ENCODE peak calls at places on chromosomes 6 and 20, in nine cellular contexts. W, B, E, S, C, M, Z, H and Y are unnamed samples.

GRCh38 chr6:158122048-158122447 is 46.0 kb downstream of the SERAC1 start:
- DNase-seq in H (no peak), W (no peak), E (no peak), B (no peak), Z (no peak), M (no peak), C (no peak), S (no peak), Y (no peak)

GRCh38 chr6:166737231-166737630 is 110.2 kb upstream of the RPS6KA2 start:
- DNase-seq in C (no peak), W (no peak), H (no peak), Z (no peak), S (no peak), M (no peak), E (no peak), B (no peak), Y (no peak)

GRCh38 chr6:161152904-161153662 is 120.8 kb downstream of the AGPAT4 start:
- DNase-seq in C (no peak), B (no peak), E (no peak), S (peak), Z (no peak), W (no peak), H (no peak), M (peak), Y (no peak)

GRCh38 chr6:169250660-169251059 is 3.0 kb downstream of the THBS2 start:
- DNase-seq in W (no peak), H (peak), S (no peak), Z (peak), E (peak), B (no peak), M (peak), C (peak), Y (peak)

GRCh38 chr6:168525114-168525513 is 84.1 kb downstream of the SMOC2 start:
- DNase-seq in C (no peak), E (no peak), Z (no peak), H (no peak), M (no peak), S (no peak), W (no peak), B (no peak), Y (no peak)

GRCh38 chr6:85343428-85343827 is 106.5 kb upstream of the NT5E start:
- DNase-seq in S (no peak), E (no peak), Z (no peak), H (no peak), M (no peak), B (no peak), W (no peak), C (no peak), Y (no peak)

GRCh38 chr6:12718025-12718424 is 1.5 kb downstream of the PHACTR1 start:
- DNase-seq in S (no peak), C (no peak), H (peak), W (no peak), M (peak), B (no peak), Z (no peak), E (peak), Y (no peak)

GRCh38 chr6:165663283-165663735 is 268 bp upstream of the PDE10A start:
- DNase-seq in S (no peak), M (peak), Z (no peak), C (no peak), W (no peak), B (peak), E (peak), H (peak), Y (no peak)

GRCh38 chr6:150560004-150560883 is 39.4 kb upstream of the PLEKHG1 start:
- DNase-seq in H (no peak), M (no peak), W (no peak), C (no peak), S (no peak), Z (no peak), E (no peak), B (no peak), Y (no peak)

GRCh38 chr20:46119028-46119546 is 973 bp downstream of the CD40 start:
- DNase-seq in C (no peak), W (no peak), M (no peak), H (no peak), S (peak), B (no peak), E (no peak), Z (peak), Y (no peak)

GRCh38 chr6:113697642-113698410 is 159.3 kb upstream of the MARCKS start:
- DNase-seq in Z (no peak), H (peak), W (no peak), C (peak), B (no peak), S (no peak), E (peak), M (peak), Y (no peak)

GRCh38 chr6:12751694-12752304 is 35.2 kb downstream of the PHACTR1 start:
- DNase-seq in Z (no peak), W (peak), H (peak), M (peak), S (peak), E (peak), B (peak), C (no peak), Y (peak)

GRCh38 chr20:54221383-54221782 is 13.5 kb downstream of the PFDN4 start:
- DNase-seq in Z (no peak), E (no peak), W (no peak), B (no peak), S (peak), C (no peak), M (no peak), H (no peak), Y (no peak)

GRCh38 chr20:53738945-53739798 is 145.5 kb upstream of the ZNF217 start:
- DNase-seq in S (peak), B (no peak), E (peak), W (no peak), C (no peak), H (no peak), Z (no peak), M (no peak), Y (no peak)

GRCh38 chr6:72748759-72749158 is 126.9 kb downstream of the KCNQ5 start:
- DNase-seq in Z (no peak), S (no peak), C (peak), M (peak), W (no peak), H (peak), B (no peak), E (peak), Y (no peak)

GRCh38 chr6:146472918-146473317 is 70.7 kb upstream of the RAB32 start:
- DNase-seq in Z (no peak), M (no peak), C (no peak), E (no peak), H (no peak), W (no peak), S (no peak), B (no peak), Y (no peak)

GRCh38 chr6:160995271-160995670 is 3.7 kb downstream of the MAP3K4 start:
- DNase-seq in E (no peak), H (no peak), S (no peak), C (no peak), W (no peak), M (no peak), B (no peak), Z (no peak), Y (no peak)

GRCh38 chr20:4814696-4815252 is 93.1 kb downstream of the PRND start:
- DNase-seq in B (no peak), E (no peak), M (no peak), S (peak), C (no peak), Z (peak), W (no peak), H (no peak), Y (no peak)

GRCh38 chr6:122996797-122997520 is 924 bp downstream of the CLVS2 start:
- DNase-seq in B (no peak), W (no peak), E (no peak), S (no peak), H (no peak), C (no peak), Z (no peak), M (no peak), Y (no peak)

GRCh38 chr6:46366190-46366900 is 124.9 kb downstream of the RCAN2 start:
- DNase-seq in W (no peak), M (no peak), S (no peak), E (no peak), H (no peak), B (no peak), C (no peak), Z (no peak), Y (no peak)

GRCh38 chr6:70398783-70399730 is 14.3 kb upstream of the FAM135A start:
- DNase-seq in Z (no peak), S (no peak), M (peak), W (peak), E (peak), H (peak), C (no peak), B (no peak), Y (no peak)

GRCh38 chr6:149683256-149683860 is 34.5 kb downstream of the LATS1 start:
- DNase-seq in Z (no peak), E (peak), C (no peak), B (no peak), H (no peak), W (no peak), M (no peak), S (no peak), Y (no peak)

GRCh38 chr6:136927313-136927712 is 5.2 kb downstream of the SLC35D3 start:
- DNase-seq in W (no peak), M (peak), E (no peak), H (peak), Z (no peak), C (no peak), B (no peak), S (peak), Y (no peak)

GRCh38 chr6:30641048-30641447 is 5.9 kb upstream of the C6orf136 start:
- DNase-seq in B (no peak), H (no peak), Z (no peak), S (peak), M (no peak), C (no peak), E (no peak), W (no peak), Y (no peak)

GRCh38 chr6:145028144-145028818 is 707.0 kb downstream of the EPM2A start:
- DNase-seq in W (no peak), C (no peak), S (peak), Z (no peak), B (peak), M (peak), E (peak), H (peak), Y (no peak)

GRCh38 chr6:9520417-9521151 is 894.3 kb downstream of the TFAP2A start:
- DNase-seq in M (peak), W (no peak), Z (no peak), E (peak), H (peak), S (no peak), B (no peak), C (peak), Y (no peak)

GRCh38 chr6:68024570-68025269 is 610.4 kb upstream of the ADGRB3 start:
- DNase-seq in E (no peak), M (no peak), C (no peak), H (no peak), S (no peak), W (no peak), B (no peak), Z (no peak), Y (no peak)

GRCh38 chr6:1726341-1726763 is 116.6 kb downstream of the FOXC1 start:
- DNase-seq in B (no peak), Z (no peak), S (no peak), H (no peak), M (no peak), E (no peak), C (no peak), W (no peak), Y (no peak)

GRCh38 chr6:167713088-167713475 is 113.6 kb upstream of the AFDN start:
- DNase-seq in C (no peak), Z (no peak), E (no peak), H (no peak), S (no peak), M (no peak), B (no peak), W (no peak), Y (no peak)

GRCh38 chr6:55853008-55854001 is 22.1 kb downstream of the BMP5 start:
- DNase-seq in B (no peak), C (no peak), W (no peak), E (no peak), H (peak), M (no peak), S (no peak), Z (no peak), Y (no peak)

GRCh38 chr6:116208056-116208785 is 45.7 kb downstream of the TSPYL4 start:
- DNase-seq in Z (no peak), M (no peak), H (no peak), B (no peak), E (no peak), W (no peak), C (no peak), S (no peak), Y (no peak)

GRCh38 chr20:46023999-46024398 is 5.0 kb upstream of the SLC12A5 start:
- DNase-seq in Z (no peak), E (no peak), C (no peak), H (no peak), W (no peak), M (no peak), S (no peak), B (no peak), Y (no peak)

GRCh38 chr20:49696594-49696993 is 17.1 kb downstream of the B4GALT5 start:
- DNase-seq in S (no peak), H (no peak), B (no peak), C (no peak), Z (no peak), E (no peak), W (no peak), M (no peak), Y (no peak)

GRCh38 chr6:14074723-14075503 is 42.7 kb upstream of the CD83 start:
- DNase-seq in Z (no peak), H (peak), C (no peak), B (peak), E (peak), M (peak), S (peak), W (no peak), Y (no peak)

GRCh38 chr6:114432380-114432779 is 89.6 kb upstream of the HS3ST5 start:
- DNase-seq in S (no peak), E (no peak), H (no peak), C (no peak), W (no peak), M (no peak), Z (no peak), B (no peak), Y (no peak)

GRCh38 chr6:89290401-89291155 is 24.5 kb downstream of the GABRR2 start:
- DNase-seq in E (no peak), M (no peak), Z (no peak), H (no peak), S (no peak), B (no peak), C (no peak), W (no peak), Y (no peak)

GRCh38 chr6:85344996-85345395 is 104.9 kb upstream of the NT5E start:
- DNase-seq in Z (no peak), W (no peak), E (no peak), H (peak), S (no peak), M (no peak), B (no peak), C (no peak), Y (no peak)

GRCh38 chr20:41178495-41178894 is 41.2 kb downstream of the PLCG1 start:
- DNase-seq in C (no peak), W (no peak), S (no peak), B (no peak), M (no peak), Z (no peak), H (no peak), E (no peak), Y (no peak)

GRCh38 chr20:37644605-37645004 is 49.2 kb upstream of the CTNNBL1 start:
- DNase-seq in M (no peak), H (no peak), C (no peak), S (no peak), E (no peak), Z (no peak), W (no peak), B (no peak), Y (no peak)

GRCh38 chr6:45445364-45445748 is 67.6 kb upstream of the SUPT3H start:
- DNase-seq in M (peak), W (no peak), B (no peak), C (no peak), E (no peak), H (peak), S (no peak), Z (no peak), Y (no peak)

DNA sequence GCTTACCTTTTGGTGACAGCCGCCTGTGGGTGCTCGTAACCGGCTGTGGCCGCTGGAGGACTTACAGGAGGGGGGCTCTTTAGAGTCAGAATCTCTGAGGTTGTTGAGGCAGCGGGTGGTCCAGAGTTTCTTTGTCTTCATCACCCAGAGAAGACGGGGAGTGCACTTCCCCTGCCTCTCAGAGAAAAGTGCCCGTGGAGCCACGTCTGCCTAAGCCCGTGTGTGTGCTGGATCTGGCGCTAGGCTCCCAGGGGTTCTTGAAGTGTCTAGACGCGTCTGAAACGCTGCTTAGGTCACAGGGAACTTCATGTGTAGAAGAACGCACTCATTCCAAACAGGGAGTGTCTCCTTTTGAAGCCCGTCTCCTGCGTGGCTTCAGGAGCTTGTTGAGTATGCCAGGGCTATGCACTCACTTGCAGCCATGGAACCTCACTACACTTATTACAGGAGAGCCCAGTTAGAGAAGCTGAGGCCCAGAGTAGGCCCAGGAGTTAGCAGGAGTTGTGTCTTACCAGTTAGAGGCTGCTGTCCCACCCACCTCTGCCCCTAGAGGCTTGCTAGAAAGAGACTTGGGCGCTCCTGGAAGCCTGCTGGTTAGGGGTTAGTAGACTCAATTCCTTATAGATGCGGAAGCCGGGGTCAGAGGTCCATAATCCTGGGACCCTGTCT is 1.3 kb downstream of the LSM14B start:
- DNase-seq in M (peak), B (no peak), S (no peak), C (no peak), W (peak), Z (no peak), H (peak), E (peak), Y (no peak)
- TF ChIP-seq CTCF in M (no peak), B (no peak), S (peak), C (peak), W (no peak), Z (no peak), H (peak), E (peak), Y (no peak)

GRCh38 chr6:130063806-130064205 is 45.4 kb downstream of the L3MBTL3 start:
- DNase-seq in Z (no peak), M (no peak), H (no peak), E (peak), B (no peak), W (no peak), C (no peak), S (no peak), Y (no peak)

GRCh38 chr6:130070747-130071146 is 52.4 kb downstream of the L3MBTL3 start:
- DNase-seq in M (no peak), Z (no peak), H (no peak), E (peak), B (no peak), C (no peak), S (no peak), W (no peak), Y (no peak)

GRCh38 chr6:130070306-130070705 is 51.9 kb downstream of the L3MBTL3 start:
- DNase-seq in E (peak), S (no peak), C (no peak), Z (no peak), M (peak), B (no peak), W (no peak), H (no peak), Y (no peak)

GRCh38 chr6:130065616-130066015 is 47.2 kb downstream of the L3MBTL3 start:
- DNase-seq in E (no peak), M (no peak), B (no peak), Z (no peak), W (no peak), S (no peak), C (peak), H (peak), Y (no peak)

GRCh38 chr6:130069471-130069870 is 51.1 kb downstream of the L3MBTL3 start:
- DNase-seq in M (no peak), B (peak), H (no peak), E (no peak), S (no peak), C (no peak), W (no peak), Z (no peak), Y (no peak)
- TF ChIP-seq CTCF in M (no peak), B (no peak), H (no peak), E (no peak), S (no peak), C (no peak), W (no peak), Z (no peak), Y (no peak)

DNA sequence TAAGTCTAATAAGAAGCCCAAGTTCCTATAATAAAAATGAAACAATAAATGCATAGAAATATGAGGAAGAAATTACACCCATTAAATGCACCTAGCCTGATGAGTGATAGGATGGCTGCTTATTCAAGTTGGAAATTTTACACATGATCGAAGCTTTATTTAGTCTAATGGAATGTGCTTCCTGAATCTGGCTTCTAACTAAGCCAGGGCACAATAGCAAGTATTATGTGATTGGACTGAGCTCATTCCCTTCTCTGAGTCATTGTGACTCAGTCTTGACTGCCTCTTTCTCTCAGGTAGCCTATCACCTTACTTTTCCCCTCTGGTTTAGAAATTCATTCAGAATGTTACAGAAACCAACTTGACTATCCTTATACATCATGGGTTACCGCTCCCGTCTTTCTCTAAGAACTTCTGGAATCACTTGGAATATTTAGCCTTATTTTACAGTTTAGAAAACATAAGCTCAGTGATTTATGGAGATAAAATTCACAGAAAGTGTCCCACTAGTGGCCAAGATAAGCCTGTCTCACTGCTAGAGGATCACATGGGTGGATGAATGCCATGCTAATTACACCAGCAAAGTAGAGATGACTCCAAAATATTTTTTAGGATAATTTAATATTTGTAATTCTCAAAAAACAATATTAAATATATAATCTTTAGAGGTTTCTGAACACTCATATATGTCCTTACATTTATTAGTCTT is 505.3 kb upstream of the JAG1 start:
- DNase-seq in E (peak), S (no peak), M (peak), B (no peak), H (peak), C (peak), Z (no peak), W (no peak), Y (no peak)
- TF ChIP-seq CTCF in E (no peak), S (no peak), M (no peak), B (no peak), H (no peak), C (no peak), Z (no peak), W (no peak), Y (no peak)

DNA sequence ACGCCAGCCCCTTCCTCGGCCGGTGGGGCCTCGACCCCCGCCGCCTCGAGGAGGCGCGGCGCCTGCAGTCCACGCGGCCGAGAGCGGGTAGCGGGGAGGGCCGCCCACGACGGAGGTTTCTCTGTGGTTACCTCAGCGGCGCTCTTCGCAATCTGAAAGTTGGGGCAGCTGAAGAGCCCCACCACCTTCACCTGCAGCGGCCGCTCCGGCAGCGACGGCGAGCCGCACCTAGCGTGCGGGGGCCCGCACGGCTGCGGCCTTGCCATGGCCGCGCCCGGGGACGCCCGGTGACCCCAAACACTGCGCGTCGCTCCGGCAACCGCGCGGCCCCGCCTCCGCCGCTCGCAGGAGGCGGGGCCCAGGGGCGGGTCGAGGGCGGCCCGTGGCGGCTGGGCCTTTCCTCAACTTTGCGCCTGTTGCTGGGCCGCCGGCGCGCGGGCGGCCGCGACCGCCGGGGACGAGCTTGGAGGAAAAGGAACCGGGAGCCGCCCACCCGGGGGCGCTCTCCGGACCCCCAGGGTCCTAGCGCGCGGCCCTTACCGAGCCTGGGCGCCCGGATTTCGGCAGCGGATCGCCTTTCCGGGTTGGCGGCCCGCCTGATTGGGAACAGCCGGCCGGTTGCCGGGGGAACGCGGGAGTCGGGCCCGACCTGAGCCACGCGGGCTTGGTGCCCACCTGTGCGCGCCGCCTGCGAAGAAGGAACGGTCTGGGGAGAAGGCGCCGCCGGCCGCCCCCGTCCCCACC is at the start of the genes PPIL6 and SMPD2:
- DNase-seq in B (peak), E (peak), C (peak), M (peak), Z (peak), W (peak), H (peak), S (peak), Y (no peak)
- TF ChIP-seq CTCF in B (peak), E (peak), C (peak), M (peak), Z (peak), W (no peak), H (peak), S (peak), Y (no peak)